ENCODE peak calls at places on chromosome 19, in seven cellular contexts. J, E, N, R, B, X and H are unnamed samples.
A peak's percentile ranks its signal among the peaks of the same experiment; 100 is the strongest.

GRCh38 chr19:5001547-5002131 is 32.7 kb downstream of the KDM4B start:
- DNase-seq in E (peak; percentile 88), R (no peak), N (no peak), B (peak; percentile 61), J (peak; percentile 58), X (no peak), H (no peak)

GRCh38 chr19:48708471-48708870 is 11.1 kb downstream of the MAMSTR start:
- DNase-seq in B (peak; percentile 48), R (no peak), E (no peak), N (no peak), X (no peak), J (no peak), H (no peak)

GRCh38 chr19:52099497-52100138 is 4.1 kb upstream of the ZNF841 start:
- DNase-seq in B (no peak), X (no peak), J (no peak), E (no peak), R (no peak), N (no peak), H (no peak)

GRCh38 chr19:8397291-8397690 is 7.1 kb downstream of the RAB11B start:
- DNase-seq in J (no peak), N (no peak), R (no peak), B (no peak), X (no peak), E (no peak), H (no peak)

GRCh38 chr19:1851581-1852293 is 3.5 kb upstream of the REXO1 start:
- DNase-seq in B (no peak), N (peak; percentile 24), J (peak; percentile 75), R (no peak), E (no peak), X (no peak), H (peak; percentile 37)

GRCh38 chr19:1259873-1260748 is 9.0 kb upstream of the CIRBP start:
- DNase-seq in X (peak; percentile 60), J (no peak), B (no peak), R (no peak), N (peak; percentile 60), E (no peak), H (no peak)

GRCh38 chr19:17184381-17184841 is 30.7 kb upstream of the USE1 start:
- DNase-seq in E (no peak), N (no peak), R (no peak), J (no peak), B (no peak), X (no peak), H (no peak)

GRCh38 chr19:43555185-43555770 is 20.0 kb downstream of the XRCC1 start:
- DNase-seq in N (peak; percentile 58), X (peak; percentile 58), B (peak; percentile 87), R (peak; percentile 42), E (peak; percentile 68), J (peak; percentile 84), H (peak; percentile 64)

GRCh38 chr19:51339313-51339686 is 2.6 kb downstream of the VSIG10L start:
- DNase-seq in E (no peak), B (peak; percentile 87), N (no peak), X (no peak), J (no peak), R (no peak), H (no peak)

GRCh38 chr19:33392341-33393285 is 19.1 kb downstream of the CEBPG start:
- DNase-seq in X (no peak), R (peak; percentile 12), E (no peak), J (peak; percentile 90), N (no peak), B (no peak), H (peak; percentile 93)

GRCh38 chr19:1911098-1911497 is 5.9 kb downstream of the ADAT3 start:
- DNase-seq in J (no peak), B (no peak), R (no peak), N (no peak), E (no peak), X (no peak), H (no peak)

GRCh38 chr19:5077209-5077515 is 108.2 kb downstream of the KDM4B start:
- DNase-seq in R (no peak), X (no peak), E (no peak), N (no peak), B (no peak), J (no peak), H (no peak)

GRCh38 chr19:51029718-51030117 is 3.3 kb upstream of the KLK11 start:
- DNase-seq in R (no peak), B (no peak), X (no peak), J (no peak), E (no peak), N (no peak), H (no peak)

GRCh38 chr19:48417436-48417835 is 24.0 kb downstream of the GRIN2D start:
- DNase-seq in N (no peak), E (no peak), R (no peak), J (no peak), B (no peak), X (no peak), H (no peak)

GRCh38 chr19:17095141-17095919 is 19.8 kb downstream of the MYO9B start:
- DNase-seq in B (no peak), N (peak; percentile 61), R (no peak), E (peak; percentile 78), J (no peak), X (peak; percentile 73), H (no peak)

GRCh38 chr19:33192010-33192409 is 2.1 kb upstream of the LRP3 start:
- DNase-seq in J (no peak), B (no peak), R (no peak), N (no peak), X (peak; percentile 3), E (no peak), H (no peak)

GRCh38 chr19:14073925-14074838 is 1.6 kb downstream of the MISP3 start:
- DNase-seq in X (no peak), R (no peak), J (no peak), E (no peak), N (no peak), B (no peak), H (no peak)

GRCh38 chr19:38735257-38735686 is 9.0 kb downstream of the CAPN12 start:
- DNase-seq in R (no peak), N (no peak), X (no peak), B (peak; percentile 86), J (no peak), E (no peak), H (peak; percentile 56)

GRCh38 chr19:42253245-42254082 is 1.5 kb downstream of the ERF start:
- DNase-seq in E (peak; percentile 24), R (no peak), N (peak; percentile 68), J (peak; percentile 66), B (peak; percentile 75), X (peak; percentile 59), H (peak; percentile 71)

GRCh38 chr19:33724723-33725060 is 72.0 kb upstream of the KCTD15 start:
- DNase-seq in B (no peak), R (no peak), J (peak; percentile 79), E (no peak), N (no peak), X (no peak), H (no peak)

GRCh38 chr19:34155686-34156085 is 16.6 kb upstream of the LSM14A start:
- DNase-seq in B (no peak), N (no peak), R (no peak), E (peak; percentile 41), X (no peak), J (no peak), H (no peak)

GRCh38 chr19:8571006-8571411 is 6.2 kb downstream of the MYO1F start:
- DNase-seq in R (no peak), J (no peak), N (no peak), X (peak; percentile 53), E (peak; percentile 66), B (no peak), H (peak; percentile 59)

GRCh38 chr19:31562916-31563626 is 213.8 kb upstream of the TSHZ3 start:
- DNase-seq in N (no peak), X (no peak), R (no peak), B (peak; percentile 45), J (no peak), E (no peak), H (no peak)
- TF ChIP-seq CTCF in N (no peak), X (no peak), R (no peak), B (peak; percentile 42), J (no peak), E (no peak), H (no peak)

GRCh38 chr19:54137913-54138776 is 583 bp downstream of the CNOT3 start:
- DNase-seq in X (no peak), E (no peak), N (no peak), J (peak; percentile 49), B (no peak), R (no peak), H (no peak)

GRCh38 chr19:54136864-54137113 is 773 bp upstream of the CNOT3 start:
- DNase-seq in X (no peak), E (no peak), N (no peak), J (no peak), R (no peak), B (no peak), H (no peak)

GRCh38 chr19:54137114-54137912 is at the start of gene CNOT3:
- DNase-seq in B (peak; percentile 100), N (peak; percentile 100), J (peak; percentile 99), E (peak; percentile 100), R (peak; percentile 99), X (peak; percentile 100), H (peak; percentile 100)

GRCh38 chr19:54141356-54141755 is 3.8 kb downstream of the CNOT3 start:
- DNase-seq in J (no peak), X (no peak), E (peak; percentile 90), B (no peak), R (no peak), N (no peak), H (no peak)

GRCh38 chr19:54138777-54139256 is 1.3 kb downstream of the CNOT3 start:
- DNase-seq in R (no peak), E (no peak), X (no peak), J (no peak), N (no peak), B (no peak), H (no peak)
- TF ChIP-seq CTCF in R (no peak), E (no peak), X (no peak), J (no peak), N (no peak), B (no peak), H (no peak)

DNA sequence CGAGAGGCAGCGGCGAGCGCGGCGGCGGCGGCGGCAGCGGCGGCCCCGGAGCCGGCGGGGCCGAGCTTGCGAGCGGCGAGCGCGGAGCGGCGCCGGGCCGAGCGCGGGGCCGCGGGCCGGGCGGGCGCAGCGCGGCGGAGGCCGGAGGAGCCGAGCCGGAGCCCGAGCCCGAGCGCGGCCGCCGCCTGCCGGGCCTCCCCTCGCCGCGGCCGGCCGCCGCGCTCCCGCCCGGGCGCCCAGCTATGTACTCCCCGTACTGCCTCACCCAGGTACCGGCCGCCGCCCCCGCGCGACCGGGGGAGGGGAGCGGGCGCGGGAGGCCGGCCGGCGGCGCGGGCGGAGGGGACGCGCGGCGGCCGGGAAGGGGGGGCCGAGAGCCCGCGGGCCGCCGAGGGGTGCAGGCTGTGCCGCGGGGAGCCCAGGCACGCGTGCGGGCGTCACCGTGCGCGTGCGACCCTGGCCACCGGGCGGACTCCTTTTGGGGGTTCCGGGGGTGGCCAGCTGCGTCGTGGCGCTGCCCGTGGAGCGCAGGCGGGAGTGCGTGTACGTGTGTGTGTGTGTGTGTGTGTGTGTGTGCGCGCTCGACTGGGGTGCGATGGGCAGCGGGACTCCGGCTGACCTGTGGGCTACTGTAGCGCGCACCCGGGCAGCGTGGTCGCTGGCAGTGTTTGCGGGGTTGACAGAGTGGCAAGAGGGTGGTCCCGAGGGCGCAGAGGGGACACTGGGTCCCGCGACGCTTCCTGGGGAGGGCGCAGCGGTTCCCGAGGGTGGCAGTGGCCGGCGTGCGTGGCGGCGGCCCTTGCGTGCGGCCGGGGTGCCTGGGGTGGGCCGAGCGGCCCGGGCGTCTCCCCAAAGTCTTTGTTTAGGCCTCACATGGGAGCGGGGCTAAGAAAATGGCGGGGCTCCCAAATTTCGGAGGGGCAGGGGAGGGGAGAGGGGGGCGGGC is 594 bp downstream of the NFIX start:
- DNase-seq in R (no peak), J (no peak), N (no peak), B (no peak), X (no peak), E (peak; percentile 42), H (peak; percentile 48)
- TF ChIP-seq CTCF in R (peak; percentile 24), J (no peak), N (no peak), B (no peak), X (no peak), E (no peak), H (no peak)

GRCh38 chr19:41218615-41219507 is at the start of gene AXL:
- DNase-seq in E (peak; percentile 92), B (peak; percentile 91), J (no peak), N (peak; percentile 78), X (peak; percentile 67), R (peak; percentile 82), H (no peak)
- TF ChIP-seq CTCF in E (no peak), B (no peak), J (no peak), N (no peak), X (no peak), R (peak; percentile 31), H (no peak)